ENCODE peak calls at places on chromosomes 1 and 21, in nine cellular contexts. X, Y, D, N, J, E, C, L and K are unnamed samples.

GRCh38 chr1:59814180-59814900 is 409 bp upstream of the HOOK1 start:
- DNase-seq in X (peak; percentile 41), Y (no peak), D (peak; percentile 75), N (peak; percentile 90), J (peak; percentile 99), E (peak; percentile 14), C (peak; percentile 89), L (peak; percentile 98), K (peak; percentile 91)

GRCh38 chr1:160211010-160211790 is 6.0 kb downstream of the PEA15 start:
- DNase-seq in X (no peak), Y (no peak), D (no peak), N (no peak), J (no peak), E (no peak), C (no peak), L (no peak), K (no peak)

GRCh38 chr21:28636988-28637691 is 355.5 kb downstream of the LTN1 start:
- DNase-seq in X (no peak), Y (peak; percentile 96), D (no peak), N (no peak), J (no peak), E (peak; percentile 90), C (no peak), L (peak; percentile 95), K (no peak)

GRCh38 chr1:181482001-181482430 is 1.3 kb upstream of the CACNA1E start:
- DNase-seq in X (no peak), Y (no peak), D (no peak), N (no peak), J (no peak), E (no peak), C (no peak), L (no peak), K (no peak)

GRCh38 chr1:155909894-155910293 is 1.3 kb downstream of the RIT1 start:
- DNase-seq in X (no peak), Y (peak; percentile 52), D (no peak), N (no peak), J (no peak), E (peak; percentile 36), C (no peak), L (peak; percentile 54), K (no peak)

GRCh38 chr1:39394598-39394997 is 96.8 kb upstream of the BMP8A start:
- DNase-seq in X (no peak), Y (no peak), D (no peak), N (no peak), J (no peak), E (no peak), C (peak; percentile 15), L (peak; percentile 82), K (peak; percentile 44)

GRCh38 chr1:25256578-25257129 is 9.4 kb upstream of the RSRP1 start:
- DNase-seq in X (no peak), Y (no peak), D (no peak), N (no peak), J (no peak), E (no peak), C (no peak), L (no peak), K (no peak)

GRCh38 chr1:27005648-27006496 is 6.8 kb downstream of the TENT5B start:
- DNase-seq in X (no peak), Y (no peak), D (no peak), N (no peak), J (no peak), E (no peak), C (no peak), L (no peak), K (no peak)

GRCh38 chr1:24095140-24095859 is 16.6 kb downstream of the MYOM3 start:
- DNase-seq in X (no peak), Y (no peak), D (no peak), N (no peak), J (no peak), E (no peak), C (no peak), L (no peak), K (no peak)

GRCh38 chr1:160844447-160845232 is 18.0 kb downstream of the CD244 start:
- DNase-seq in X (no peak), Y (no peak), D (no peak), N (no peak), J (no peak), E (no peak), C (no peak), L (peak; percentile 61), K (no peak)

GRCh38 chr1:44037154-44037553 is 5.9 kb upstream of the SLC6A9 start:
- DNase-seq in X (no peak), Y (no peak), D (no peak), N (no peak), J (peak; percentile 10), E (no peak), C (no peak), L (no peak), K (no peak)

GRCh38 chr1:10510520-10511493 is 36.1 kb downstream of the PEX14 start:
- DNase-seq in X (peak; percentile 50), Y (peak; percentile 87), D (no peak), N (peak; percentile 45), J (peak; percentile 25), E (peak; percentile 86), C (peak; percentile 79), L (peak; percentile 87), K (peak; percentile 82)

GRCh38 chr1:215824245-215824644 is 257.1 kb downstream of the KCTD3 start:
- DNase-seq in X (no peak), Y (no peak), D (no peak), N (no peak), J (no peak), E (peak; percentile 26), C (no peak), L (no peak), K (no peak)

GRCh38 chr1:39105841-39106765 is 80.0 kb downstream of the NDUFS5 start:
- DNase-seq in X (no peak), Y (peak; percentile 76), D (no peak), N (peak; percentile 60), J (peak; percentile 16), E (peak; percentile 51), C (no peak), L (peak; percentile 53), K (no peak)

GRCh38 chr1:179025975-179026812 is 500 bp downstream of the FAM20B start:
- DNase-seq in X (peak; percentile 43), Y (peak; percentile 52), D (no peak), N (peak; percentile 81), J (peak; percentile 85), E (peak; percentile 43), C (peak; percentile 75), L (peak; percentile 53), K (peak; percentile 73)

GRCh38 chr1:84505167-84506001 is 802 bp upstream of the SPATA1 start:
- DNase-seq in X (no peak), Y (peak; percentile 77), D (no peak), N (peak; percentile 55), J (peak; percentile 45), E (peak; percentile 66), C (peak; percentile 18), L (peak; percentile 1), K (no peak)

GRCh38 chr1:33380811-33381210 is 50.1 kb downstream of the PHC2 start:
- DNase-seq in X (no peak), Y (no peak), D (no peak), N (no peak), J (no peak), E (no peak), C (no peak), L (no peak), K (no peak)

GRCh38 chr1:116115476-116115875 is 4.3 kb downstream of the MAB21L3 start:
- DNase-seq in X (no peak), Y (no peak), D (no peak), N (no peak), J (no peak), E (peak; percentile 31), C (no peak), L (peak; percentile 27), K (no peak)

GRCh38 chr1:46556822-46557221 is 5.4 kb upstream of the KNCN start:
- DNase-seq in X (no peak), Y (peak; percentile 14), D (no peak), N (no peak), J (no peak), E (peak; percentile 42), C (no peak), L (peak; percentile 84), K (no peak)

GRCh38 chr1:3380465-3380864 is 74.0 kb upstream of the ARHGEF16 start:
- DNase-seq in X (no peak), Y (no peak), D (no peak), N (no peak), J (no peak), E (no peak), C (no peak), L (no peak), K (no peak)

GRCh38 chr1:59057211-59057694 is 239.6 kb upstream of the FGGY start:
- DNase-seq in X (no peak), Y (no peak), D (no peak), N (peak; percentile 57), J (peak; percentile 19), E (peak; percentile 91), C (no peak), L (peak; percentile 46), K (no peak)

GRCh38 chr1:51222136-51222787 is 13.8 kb upstream of the RNF11 start:
- DNase-seq in X (no peak), Y (no peak), D (no peak), N (no peak), J (no peak), E (no peak), C (no peak), L (no peak), K (no peak)

GRCh38 chr1:20366766-20367602 is 76.3 kb downstream of the VWA5B1 start:
- DNase-seq in X (no peak), Y (peak; percentile 18), D (no peak), N (no peak), J (peak; percentile 27), E (peak; percentile 46), C (no peak), L (peak; percentile 48), K (no peak)

GRCh38 chr1:219521325-219521724 is 91.6 kb downstream of the ZC3H11B start:
- DNase-seq in X (no peak), Y (no peak), D (no peak), N (no peak), J (no peak), E (no peak), C (no peak), L (no peak), K (no peak)

GRCh38 chr1:154871374-154871773 is 1.3 kb upstream of the KCNN3 start:
- DNase-seq in X (no peak), Y (no peak), D (no peak), N (no peak), J (no peak), E (no peak), C (no peak), L (peak; percentile 23), K (no peak)

GRCh38 chr1:101002551-101002950 is 23.0 kb downstream of the DPH5 start:
- DNase-seq in X (no peak), Y (peak; percentile 75), D (no peak), N (no peak), J (no peak), E (peak; percentile 42), C (no peak), L (peak; percentile 65), K (no peak)

GRCh38 chr1:30957560-30958222 is 49.1 kb upstream of the SDC3 start:
- DNase-seq in X (no peak), Y (no peak), D (no peak), N (no peak), J (no peak), E (no peak), C (no peak), L (no peak), K (no peak)